ENCODE peak calls at places on chromosome 1, in five cellular contexts. D, N, V, Y and S are unnamed samples.

GRCh38 chr1:153141377-153141776 is 9.3 kb downstream of the SPRR2G start:
- DNase-seq in D (no peak), N (no peak), V (no peak), Y (no peak), S (no peak)

GRCh38 chr1:32907435-32907834 is 6.2 kb upstream of the TMEM54 start:
- DNase-seq in D (no peak), N (no peak), V (peak; percentile 28), Y (no peak), S (peak; percentile 48)

GRCh38 chr1:63829349-63830327 is 55.8 kb downstream of the ROR1 start:
- DNase-seq in D (no peak), N (no peak), V (no peak), Y (no peak), S (no peak)

GRCh38 chr1:245310605-245311531 is 156.1 kb downstream of the KIF26B start:
- DNase-seq in D (peak; percentile 51), N (peak; percentile 36), V (peak; percentile 74), Y (peak; percentile 65), S (no peak)

GRCh38 chr1:19739628-19740027 is 60.1 kb downstream of the TMCO4 start:
- DNase-seq in D (no peak), N (no peak), V (no peak), Y (no peak), S (no peak)

GRCh38 chr1:50831300-50832061 is 128.6 kb downstream of the FAF1 start:
- DNase-seq in D (no peak), N (no peak), V (no peak), Y (no peak), S (no peak)

GRCh38 chr1:15081088-15081487 is 72.5 kb upstream of the TMEM51 start:
- DNase-seq in D (no peak), N (no peak), V (no peak), Y (no peak), S (no peak)

GRCh38 chr1:242017580-242018233 is 18.8 kb upstream of the MAP1LC3C start:
- DNase-seq in D (peak; percentile 49), N (no peak), V (peak; percentile 24), Y (peak; percentile 57), S (peak; percentile 21)

GRCh38 chr1:185570962-185571361 is 163.2 kb upstream of the HMCN1 start:
- DNase-seq in D (no peak), N (no peak), V (no peak), Y (no peak), S (peak; percentile 26)

GRCh38 chr1:231828182-231828920 is 201.8 kb downstream of the DISC1 start:
- DNase-seq in D (no peak), N (no peak), V (peak; percentile 95), Y (no peak), S (peak; percentile 95)

GRCh38 chr1:19307804-19308508 is 4.0 kb downstream of the AKR7A2 start:
- DNase-seq in D (no peak), N (no peak), V (no peak), Y (no peak), S (no peak)

GRCh38 chr1:194466706-194467105 is 1280.3 kb upstream of the B3GALT2 start:
- DNase-seq in D (no peak), N (no peak), V (no peak), Y (peak; percentile 8), S (no peak)

GRCh38 chr1:224497714-224498573 is 63.3 kb upstream of the WDR26 start:
- DNase-seq in D (peak; percentile 75), N (no peak), V (peak; percentile 87), Y (peak; percentile 90), S (peak; percentile 90)

GRCh38 chr1:41887365-41887764 is 31.4 kb downstream of the HIVEP3 start:
- DNase-seq in D (no peak), N (no peak), V (no peak), Y (no peak), S (no peak)

GRCh38 chr1:203593723-203594122 is 32.9 kb upstream of the ATP2B4 start:
- DNase-seq in D (peak; percentile 52), N (no peak), V (peak; percentile 96), Y (peak; percentile 74), S (peak; percentile 72)

GRCh38 chr1:205381305-205381704 is 24.6 kb upstream of the KLHDC8A start:
- DNase-seq in D (no peak), N (no peak), V (no peak), Y (no peak), S (no peak)

GRCh38 chr1:98387701-98388100 is 273.8 kb upstream of the SNX7 start:
- DNase-seq in D (no peak), N (no peak), V (no peak), Y (no peak), S (no peak)

GRCh38 chr1:111592389-111593361 is 26.9 kb upstream of the RAP1A start:
- DNase-seq in D (peak; percentile 53), N (peak; percentile 8), V (peak; percentile 78), Y (peak; percentile 92), S (peak; percentile 87)

GRCh38 chr1:88731475-88731874 is 47.4 kb downstream of the PKN2 start:
- DNase-seq in D (no peak), N (no peak), V (peak; percentile 88), Y (no peak), S (peak; percentile 97)

GRCh38 chr1:151516031-151516511 is 4.9 kb downstream of the CGN start:
- DNase-seq in D (peak; percentile 67), N (no peak), V (no peak), Y (peak; percentile 97), S (no peak)

GRCh38 chr1:201876148-201876547 is 12.6 kb upstream of the SHISA4 start:
- DNase-seq in D (no peak), N (no peak), V (peak; percentile 38), Y (no peak), S (peak; percentile 27)

GRCh38 chr1:237154173-237154572 is 112.2 kb downstream of the RYR2 start:
- DNase-seq in D (no peak), N (no peak), V (peak; percentile 70), Y (no peak), S (peak; percentile 33)

GRCh38 chr1:3403388-3404179 is 50.9 kb upstream of the ARHGEF16 start:
- DNase-seq in D (peak; percentile 74), N (no peak), V (no peak), Y (peak; percentile 58), S (no peak)

GRCh38 chr1:40332695-40333094 is 15.6 kb upstream of the COL9A2 start:
- DNase-seq in D (no peak), N (no peak), V (no peak), Y (no peak), S (no peak)

GRCh38 chr1:203287109-203287893 is 18.0 kb upstream of the BTG2 start:
- DNase-seq in D (no peak), N (no peak), V (peak; percentile 43), Y (peak; percentile 80), S (no peak)

GRCh38 chr1:117561551-117561950 is 44.3 kb upstream of the TENT5C start:
- DNase-seq in D (no peak), N (no peak), V (no peak), Y (no peak), S (no peak)

GRCh38 chr1:38340409-38340808 is 293.8 kb upstream of the POU3F1 start:
- DNase-seq in D (no peak), N (no peak), V (no peak), Y (no peak), S (no peak)

GRCh38 chr1:156643266-156644092 is 1.6 kb downstream of the BCAN start:
- DNase-seq in D (no peak), N (no peak), V (no peak), Y (peak; percentile 37), S (no peak)

GRCh38 chr1:156645666-156646065 is 3.7 kb downstream of the BCAN start:
- DNase-seq in D (no peak), N (no peak), V (no peak), Y (no peak), S (no peak)

GRCh38 chr1:156644146-156644545 is 2.2 kb downstream of the BCAN start:
- DNase-seq in D (no peak), N (no peak), V (no peak), Y (no peak), S (no peak)

GRCh38 chr1:156645058-156645457 is 3.1 kb downstream of the BCAN start:
- DNase-seq in D (no peak), N (no peak), V (no peak), Y (no peak), S (no peak)

GRCh38 chr1:156644640-156645039 is 2.7 kb downstream of the BCAN start:
- DNase-seq in D (no peak), N (no peak), V (no peak), Y (no peak), S (no peak)
- H3K18ac ChIP-seq in D (no peak overlapping the region), N (no peak overlapping the region), V (no peak overlapping the region), Y (no peak overlapping the region), S (no peak overlapping the region)

DNA sequence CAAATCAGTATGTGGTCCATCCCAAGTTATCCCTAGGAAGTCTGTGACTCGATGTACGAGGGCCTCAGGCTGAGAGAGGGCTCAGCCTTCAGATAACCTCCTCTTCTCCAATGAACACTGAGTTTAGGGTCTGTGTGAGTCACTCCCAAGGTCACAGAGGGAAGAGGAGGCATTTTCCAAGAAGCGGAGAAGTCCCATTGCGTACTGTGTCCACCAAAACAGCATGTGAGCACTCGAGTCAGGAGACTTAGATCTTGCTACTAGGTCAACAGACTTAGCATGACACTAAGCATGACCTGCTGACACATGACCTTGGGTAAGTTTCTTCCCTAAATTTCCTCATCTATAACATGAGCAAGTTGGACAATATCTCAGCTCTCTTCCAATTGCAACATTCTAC is 68.0 kb downstream of the PLPP3 start:
- DNase-seq in D (no peak), N (no peak), V (no peak), Y (no peak), S (no peak)
- H3K18ac ChIP-seq in D (no peak overlapping the region), N (peak overlapping the region; percentile 9), V (no peak overlapping the region), Y (no peak overlapping the region), S (no peak overlapping the region)

GRCh38 chr1:29962356-29962755 is 726.0 kb downstream of the PTPRU start:
- DNase-seq in D (no peak), N (no peak), V (no peak), Y (peak; percentile 66), S (no peak)

GRCh38 chr1:29963946-29964345 is 727.6 kb downstream of the PTPRU start:
- DNase-seq in D (peak; percentile 17), N (no peak), V (no peak), Y (no peak), S (no peak)

GRCh38 chr1:29961676-29962059 is 725.3 kb downstream of the PTPRU start:
- DNase-seq in D (no peak), N (no peak), V (no peak), Y (no peak), S (no peak)

GRCh38 chr1:29960906-29961675 is 724.8 kb downstream of the PTPRU start:
- DNase-seq in D (peak; percentile 39), N (peak; percentile 49), V (no peak), Y (peak; percentile 72), S (no peak)

GRCh38 chr1:29962831-29963247 is 726.5 kb downstream of the PTPRU start:
- DNase-seq in D (peak; percentile 68), N (no peak), V (no peak), Y (peak; percentile 62), S (no peak)
- H3K18ac ChIP-seq in D (no peak overlapping the region), N (no peak overlapping the region), V (no peak overlapping the region), Y (no peak overlapping the region), S (no peak overlapping the region)

GRCh38 chr1:244173240-244173639 is 122.2 kb downstream of the ZBTB18 start:
- DNase-seq in D (no peak), N (no peak), V (peak; percentile 5), Y (no peak), S (no peak)

GRCh38 chr1:244173765-244174164 is 122.7 kb downstream of the ZBTB18 start:
- DNase-seq in D (no peak), N (no peak), V (peak; percentile 4), Y (no peak), S (no peak)

GRCh38 chr1:244176201-244176600 is 125.1 kb downstream of the ZBTB18 start:
- DNase-seq in D (no peak), N (no peak), V (no peak), Y (no peak), S (no peak)

GRCh38 chr1:244171241-244171985 is 120.3 kb downstream of the ZBTB18 start:
- DNase-seq in D (no peak), N (no peak), V (no peak), Y (no peak), S (no peak)

GRCh38 chr1:244174922-244175521 is 123.9 kb downstream of the ZBTB18 start:
- DNase-seq in D (no peak), N (no peak), V (no peak), Y (no peak), S (no peak)
- H3K18ac ChIP-seq in D (no peak overlapping the region), N (no peak overlapping the region), V (no peak overlapping the region), Y (no peak overlapping the region), S (no peak overlapping the region)